ENCODE peak calls at places on chromosomes 2 and 18, in eight cellular contexts. X is H4, K is DMS153, G is A549, C is HEK293T, L is AG08396, I is colonic mucosa, A is AG04449. Z is an unnamed sample.

GRCh38 chr2:167489307-167489706 is 601.0 kb downstream of the XIRP2 start:
- DNase-seq in G (no peak), I (no peak), A (no peak), K (no peak), L (no peak), C (no peak), X (no peak), Z (no peak)

GRCh38 chr18:79167526-79168190 is 98.5 kb downstream of the ATP9B start:
- DNase-seq in K (no peak), A (no peak), G (no peak), I (no peak), X (no peak), L (no peak), C (no peak), Z (peak; percentile 50)

GRCh38 chr2:168245074-168245825 is 2.1 kb downstream of the STK39 start:
- DNase-seq in L (no peak), I (peak; percentile 43), G (no peak), A (no peak), K (no peak), C (no peak), X (no peak), Z (no peak)

GRCh38 chr2:26921323-26921722 is 49.1 kb upstream of the MAPRE3 start:
- DNase-seq in G (no peak), L (no peak), A (no peak), C (no peak), K (no peak), X (no peak), I (no peak), Z (no peak)

GRCh38 chr2:49972699-49973098 is 818.4 kb upstream of the FSHR start:
- DNase-seq in X (no peak), A (no peak), I (no peak), K (no peak), L (no peak), C (no peak), G (no peak), Z (no peak)

GRCh38 chr2:152391318-152391717 is 56.3 kb downstream of the FMNL2 start:
- DNase-seq in G (no peak), A (no peak), L (no peak), X (no peak), I (no peak), C (no peak), K (no peak), Z (no peak)

GRCh38 chr18:33959609-33960008 is 265.1 kb downstream of the NOL4 start:
- DNase-seq in C (no peak), X (no peak), K (no peak), L (no peak), I (no peak), A (no peak), G (no peak), Z (no peak)

GRCh38 chr2:74902281-74902860 is 56.1 kb upstream of the POLE4 start:
- DNase-seq in X (no peak), A (no peak), K (no peak), C (no peak), I (no peak), G (no peak), L (no peak), Z (no peak)

GRCh38 chr18:32095156-32095555 is 3.5 kb downstream of the RNF138 start:
- DNase-seq in L (no peak), X (no peak), K (no peak), G (no peak), C (no peak), A (no peak), I (no peak), Z (peak; percentile 3)